ENCODE peak calls at places on chromosomes 12 and 14, in seven cellular contexts. I, H, J, A, F, U and X are unnamed samples.

GRCh38 chr12:53508534-53509199 is 1.4 kb upstream of the NPFF start:
- DNase-seq in I (peak; percentile 72), H (peak; percentile 91), J (peak; percentile 46), A (peak; percentile 30), F (peak; percentile 40), U (peak; percentile 92), X (peak; percentile 63)

GRCh38 chr12:113087193-113087592 is 30.7 kb downstream of the DTX1 start:
- DNase-seq in I (no peak), H (no peak), J (no peak), A (no peak), F (no peak), U (no peak), X (no peak)

GRCh38 chr12:96720363-96720705 is 186.7 kb upstream of the NEDD1 start:
- DNase-seq in I (no peak), H (peak; percentile 45), J (no peak), A (no peak), F (no peak), U (no peak), X (no peak)

GRCh38 chr12:123388218-123388947 is 4.5 kb downstream of the KMT5A start:
- DNase-seq in I (peak; percentile 50), H (peak; percentile 77), J (no peak), A (peak; percentile 58), F (peak; percentile 42), U (peak; percentile 78), X (peak; percentile 59)

GRCh38 chr14:31420013-31420318 is 384 bp downstream of the HEATR5A start:
- DNase-seq in I (no peak), H (no peak), J (no peak), A (peak; percentile 30), F (peak; percentile 36), U (peak; percentile 80), X (no peak)

GRCh38 chr14:100132903-100133510 is 26.4 kb downstream of the DEGS2 start:
- DNase-seq in I (no peak), H (no peak), J (no peak), A (no peak), F (no peak), U (no peak), X (no peak)

GRCh38 chr12:16349132-16349463 is 1.7 kb downstream of the MGST1 start:
- DNase-seq in I (no peak), H (no peak), J (peak; percentile 89), A (no peak), F (no peak), U (no peak), X (no peak)

GRCh38 chr12:75360920-75361319 is 26.4 kb downstream of the GLIPR1L1 start:
- DNase-seq in I (no peak), H (no peak), J (no peak), A (no peak), F (no peak), U (no peak), X (no peak)

GRCh38 chr14:102058146-102058545 is 28.7 kb downstream of the HSP90AA1 start:
- DNase-seq in I (no peak), H (no peak), J (no peak), A (no peak), F (no peak), U (no peak), X (no peak)

GRCh38 chr14:103023881-103024473 is 33.4 kb downstream of the CDC42BPB start:
- DNase-seq in I (no peak), H (no peak), J (peak; percentile 13), A (no peak), F (no peak), U (no peak), X (no peak)

GRCh38 chr12:108399514-108399913 is 60.4 kb upstream of the CMKLR1 start:
- DNase-seq in I (no peak), H (no peak), J (no peak), A (no peak), F (no peak), U (no peak), X (no peak)

GRCh38 chr14:56378474-56378873 is 201.1 kb upstream of the TMEM260 start:
- DNase-seq in I (no peak), H (no peak), J (peak; percentile 6), A (no peak), F (no peak), U (no peak), X (no peak)

GRCh38 chr12:60257063-60257462 is 661.2 kb downstream of the SLC16A7 start:
- DNase-seq in I (no peak), H (no peak), J (peak; percentile 59), A (no peak), F (no peak), U (no peak), X (no peak)

GRCh38 chr12:617304-617915 is 45.8 kb downstream of the NINJ2 start:
- DNase-seq in I (no peak), H (no peak), J (no peak), A (no peak), F (no peak), U (no peak), X (no peak)

GRCh38 chr14:95476747-95477146 is 39.7 kb downstream of the SYNE3 start:
- DNase-seq in I (no peak), H (no peak), J (no peak), A (no peak), F (no peak), U (no peak), X (no peak)

GRCh38 chr14:73014105-73014504 is 12.8 kb downstream of the ZFYVE1 start:
- DNase-seq in I (no peak), H (no peak), J (no peak), A (no peak), F (no peak), U (no peak), X (no peak)

GRCh38 chr12:93634416-93634815 is 42.8 kb upstream of the CRADD start:
- DNase-seq in I (no peak), H (no peak), J (no peak), A (no peak), F (no peak), U (no peak), X (no peak)

GRCh38 chr14:101062065-101062450 is 158.5 kb upstream of the RTL1 start:
- DNase-seq in I (no peak), H (no peak), J (no peak), A (no peak), F (no peak), U (no peak), X (no peak)

GRCh38 chr14:97456958-97457357 is 659.8 kb downstream of the VRK1 start:
- DNase-seq in I (peak; percentile 52), H (peak; percentile 74), J (no peak), A (no peak), F (no peak), U (no peak), X (no peak)

GRCh38 chr14:73786632-73786941 is 65.0 kb upstream of the PTGR2 start:
- DNase-seq in I (no peak), H (no peak), J (no peak), A (no peak), F (no peak), U (peak; percentile 56), X (no peak)

GRCh38 chr14:83611906-83612305 is 1918.0 kb upstream of the FLRT2 start:
- DNase-seq in I (no peak), H (no peak), J (no peak), A (no peak), F (no peak), U (no peak), X (no peak)

GRCh38 chr12:122886851-122887816 is 8.8 kb downstream of the VPS37B start:
- DNase-seq in I (no peak), H (peak; percentile 68), J (no peak), A (no peak), F (no peak), U (no peak), X (no peak)

GRCh38 chr12:123523518-123523917 is 10.0 kb downstream of the RILPL1 start:
- DNase-seq in I (no peak), H (no peak), J (no peak), A (no peak), F (no peak), U (no peak), X (no peak)

GRCh38 chr14:61584258-61584657 is 111.1 kb upstream of the HIF1A start:
- DNase-seq in I (no peak), H (no peak), J (no peak), A (no peak), F (no peak), U (no peak), X (no peak)

GRCh38 chr12:88993655-88994054 is 358.6 kb downstream of the DUSP6 start:
- DNase-seq in I (no peak), H (no peak), J (peak; percentile 44), A (no peak), F (no peak), U (no peak), X (no peak)

GRCh38 chr12:13635709-13636108 is 345.7 kb downstream of the GRIN2B start:
- DNase-seq in I (no peak), H (no peak), J (no peak), A (no peak), F (no peak), U (no peak), X (no peak)

GRCh38 chr12:116958402-116959197 is 47.9 kb downstream of the FBXW8 start:
- DNase-seq in I (no peak), H (no peak), J (no peak), A (no peak), F (no peak), U (no peak), X (no peak)

GRCh38 chr12:21666722-21667121 is 9.1 kb upstream of the LDHB start:
- DNase-seq in I (no peak), H (no peak), J (no peak), A (no peak), F (no peak), U (no peak), X (no peak)

GRCh38 chr12:113582521-113583218 is 111.0 kb upstream of the LHX5 start:
- DNase-seq in I (no peak), H (no peak), J (no peak), A (no peak), F (no peak), U (peak; percentile 38), X (no peak)

GRCh38 chr12:109738209-109738608 is 24.6 kb downstream of the FAM222A start:
- DNase-seq in I (no peak), H (no peak), J (no peak), A (no peak), F (no peak), U (peak; percentile 2), X (no peak)

GRCh38 chr14:84988391-84988790 is 541.6 kb upstream of the FLRT2 start:
- DNase-seq in I (no peak), H (no peak), J (no peak), A (no peak), F (no peak), U (peak; percentile 20), X (no peak)

GRCh38 chr14:89853976-89854693 is 100.4 kb downstream of the EFCAB11 start:
- DNase-seq in I (no peak), H (no peak), J (no peak), A (no peak), F (no peak), U (no peak), X (no peak)

GRCh38 chr12:66035289-66035961 is 95.1 kb downstream of the LLPH start:
- DNase-seq in I (no peak), H (no peak), J (no peak), A (no peak), F (no peak), U (no peak), X (no peak)